ENCODE peak calls at places on chromosomes 5 and 9, in five cellular contexts. H is effector memory CD8-positive, alpha-beta T cell; W is ecto neural progenitor cell; J is mesendoderm; X is SHP77. K is an unnamed sample.
A peak's percentile ranks its signal among the peaks of the same experiment; 100 is the strongest.

GRCh38 chr5:96388186-96388585 is 44.9 kb downstream of the PCSK1 start:
- DNase-seq in W (no peak), X (no peak), J (no peak), H (no peak), K (no peak)

GRCh38 chr9:83509372-83509771 is 28.8 kb downstream of the FRMD3 start:
- DNase-seq in J (peak; percentile 43), X (no peak), W (no peak), H (no peak), K (no peak)

GRCh38 chr5:20113930-20114329 is 125.9 kb upstream of the CDH18 start:
- DNase-seq in J (no peak), H (no peak), X (no peak), W (no peak), K (no peak)

GRCh38 chr9:118975736-118976135 is 393.5 kb downstream of the BRINP1 start:
- DNase-seq in J (no peak), W (no peak), H (no peak), X (no peak), K (no peak)

GRCh38 chr5:109550077-109550476 is 139.7 kb upstream of the MAN2A1 start:
- DNase-seq in W (no peak), H (no peak), X (no peak), J (no peak), K (no peak)

GRCh38 chr5:143892908-143893307 is 80.9 kb downstream of the HMHB1 start:
- DNase-seq in W (no peak), J (no peak), X (no peak), H (no peak), K (no peak)

GRCh38 chr5:148816822-148817221 is 9.6 kb upstream of the ADRB2 start:
- DNase-seq in J (no peak), H (no peak), X (no peak), W (no peak), K (no peak)

GRCh38 chr9:131361202-131361833 is 32.6 kb upstream of the PRRC2B start:
- DNase-seq in H (no peak), X (no peak), J (no peak), W (no peak), K (no peak)

GRCh38 chr5:173671121-173671949 is 54.9 kb upstream of the BOD1 start:
- DNase-seq in W (no peak), J (peak; percentile 44), H (no peak), X (no peak), K (no peak)

GRCh38 chr5:21219966-21220365 is 1232.0 kb upstream of the CDH18 start:
- DNase-seq in W (no peak), X (no peak), J (no peak), H (no peak), K (no peak)

GRCh38 chr9:69427286-69427685 is 102.3 kb downstream of the ENTREP1 start:
- DNase-seq in X (no peak), J (no peak), W (no peak), H (no peak), K (no peak)

GRCh38 chr5:36398137-36398536 is 96.4 kb upstream of the RANBP3L start:
- DNase-seq in J (peak; percentile 72), X (peak; percentile 41), H (no peak), W (no peak), K (peak; percentile 62)

K was measured in NCI-H82.